ENCODE peak calls at places on chromosome 10, in seven cellular contexts. F is HCT116, T is cardiac muscle cell, W is upper lobe of right lung, J is small intestine, I is mammary epithelial cell, M is heart right ventricle. V is an unnamed sample.

GRCh38 chr10:44974628-44975431 is 3.8 kb downstream of the DEPP1 start:
- DNase-seq in T (peak; percentile 85), I (peak; percentile 57), F (peak; percentile 13), J (peak; percentile 66), W (peak; percentile 86), M (peak; percentile 76), V (peak; percentile 90)

GRCh38 chr10:3389093-3389492 is 216.5 kb upstream of the PITRM1 start:
- DNase-seq in M (no peak), J (no peak), T (peak; percentile 48), W (no peak), F (no peak), I (no peak), V (no peak)

GRCh38 chr10:79090134-79090803 is 21.5 kb downstream of the ZMIZ1 start:
- DNase-seq in F (no peak), I (no peak), M (no peak), W (no peak), T (peak; percentile 57), J (no peak), V (no peak)

GRCh38 chr10:76034236-76035009 is 603.0 kb downstream of the LRMDA start:
- DNase-seq in J (peak; percentile 14), F (no peak), M (no peak), W (no peak), T (no peak), I (no peak), V (no peak)

GRCh38 chr10:30813872-30814471 is 184.4 kb upstream of the LYZL2 start:
- DNase-seq in J (no peak), T (peak; percentile 67), W (no peak), M (no peak), F (no peak), I (peak; percentile 80), V (no peak)

GRCh38 chr10:93481931-93482834 is at the start of gene MYOF:
- DNase-seq in J (peak; percentile 80), F (peak; percentile 78), M (peak; percentile 48), W (peak; percentile 80), I (peak; percentile 82), T (peak; percentile 90), V (peak; percentile 81)

GRCh38 chr10:58438340-58438739 is 53.1 kb downstream of the TFAM start:
- DNase-seq in W (no peak), J (no peak), M (no peak), T (peak; percentile 79), I (peak; percentile 67), F (no peak), V (no peak)

GRCh38 chr10:93067443-93068365 is 6.0 kb upstream of the CYP26A1 start:
- DNase-seq in W (no peak), I (no peak), J (no peak), T (no peak), F (no peak), M (no peak), V (no peak)

GRCh38 chr10:86047588-86047987 is 319.0 kb downstream of the GRID1 start:
- DNase-seq in J (no peak), W (no peak), T (no peak), M (no peak), I (no peak), F (no peak), V (no peak)

GRCh38 chr10:35386594-35387174 is 50.4 kb downstream of the CCNY start:
- DNase-seq in F (no peak), J (no peak), W (no peak), M (peak; percentile 54), I (no peak), T (peak; percentile 81), V (no peak)

GRCh38 chr10:100554902-100555301 is 19.2 kb downstream of the HIF1AN start:
- DNase-seq in J (peak; percentile 80), T (no peak), I (no peak), M (no peak), W (no peak), F (no peak), V (no peak)

GRCh38 chr10:110923856-110924493 is 4.6 kb downstream of the SHOC2 start:
- DNase-seq in W (no peak), I (peak; percentile 0), J (peak; percentile 87), F (no peak), T (no peak), M (no peak), V (no peak)

GRCh38 chr10:95651346-95652115 is 5.0 kb downstream of the ALDH18A1 start:
- DNase-seq in M (no peak), T (no peak), J (no peak), W (no peak), F (no peak), I (no peak), V (no peak)

GRCh38 chr10:124993728-124994451 is 52.0 kb downstream of the ZRANB1 start:
- DNase-seq in I (no peak), M (no peak), T (no peak), J (no peak), F (no peak), W (peak; percentile 62), V (peak; percentile 44)

GRCh38 chr10:92502296-92502695 is 71.6 kb downstream of the IDE start:
- DNase-seq in I (no peak), F (no peak), M (no peak), J (no peak), W (no peak), T (no peak), V (no peak)

GRCh38 chr10:84762754-84763394 is 434.5 kb downstream of the CCSER2 start:
- DNase-seq in M (no peak), J (no peak), F (no peak), I (no peak), T (no peak), W (no peak), V (peak; percentile 65)

GRCh38 chr10:4174197-4174596 is 389.2 kb upstream of the KLF6 start:
- DNase-seq in T (no peak), F (no peak), J (peak; percentile 48), W (no peak), I (no peak), M (no peak), V (peak; percentile 84)

GRCh38 chr10:88019753-88020152 is 156.3 kb downstream of the PTEN start:
- DNase-seq in I (no peak), J (no peak), T (no peak), M (no peak), F (no peak), W (no peak), V (no peak)

GRCh38 chr10:11869743-11870460 is 46.7 kb downstream of the PROSER2 start:
- DNase-seq in J (no peak), W (no peak), M (no peak), F (no peak), T (peak; percentile 61), I (no peak), V (peak; percentile 70)

GRCh38 chr10:44309939-44310761 is 74.7 kb downstream of the CXCL12 start:
- DNase-seq in J (no peak), I (no peak), T (no peak), M (no peak), F (no peak), W (no peak), V (no peak)

GRCh38 chr10:17758896-17759295 is 6.9 kb downstream of the TMEM236 start:
- DNase-seq in M (no peak), T (no peak), J (peak; percentile 59), I (no peak), W (no peak), F (no peak), V (no peak)

GRCh38 chr10:6313107-6313895 is 110.6 kb downstream of the PFKFB3 start:
- DNase-seq in J (no peak), W (no peak), I (no peak), M (no peak), T (no peak), F (no peak), V (no peak)

GRCh38 chr10:121531076-121531829 is 67.0 kb downstream of the FGFR2 start:
- DNase-seq in I (no peak), J (peak; percentile 13), M (no peak), F (no peak), T (no peak), W (no peak), V (no peak)
- H3K4me3 ChIP-seq in I (no peak overlapping the region), J (no peak overlapping the region), M (no peak overlapping the region), F (no peak overlapping the region), T (no peak overlapping the region), W (no peak overlapping the region), V (no peak overlapping the region)

GRCh38 chr10:2210083-2210482 is 472.8 kb upstream of the ADARB2 start:
- DNase-seq in T (no peak), M (no peak), I (no peak), J (no peak), F (no peak), W (no peak), V (no peak)
- H3K27me3 ChIP-seq in T (no peaks in the 10 kb centered on the region), M (peaks cover 28% of the 10 kb centered on the region), I (no peaks in the 10 kb centered on the region), J (no peaks in the 10 kb centered on the region), F (no peaks in the 10 kb centered on the region), W (no peaks in the 10 kb centered on the region), V (no peaks in the 10 kb centered on the region)

GRCh38 chr10:102583435-102584417 is 60.6 kb upstream of the TRIM8 start:
- DNase-seq in T (peak; percentile 94), I (peak; percentile 66), F (peak; percentile 87), J (peak; percentile 87), W (peak; percentile 86), M (peak; percentile 79), V (peak; percentile 95)
- H3K27ac ChIP-seq in T (no peak overlapping the region), I (no peak overlapping the region), F (no peak overlapping the region), J (no peak overlapping the region), W (no peak overlapping the region), M (no peak overlapping the region), V (peak overlapping the region; percentile 30)

GRCh38 chr10:113947138-113948011 is 92.9 kb downstream of the NHLRC2 start:
- DNase-seq in F (no peak), M (no peak), J (peak; percentile 77), T (no peak), I (no peak), W (no peak), V (no peak)
- H3K4me3 ChIP-seq in F (peak overlapping the region; percentile 6), M (no peak overlapping the region), J (no peak overlapping the region), T (no peak overlapping the region), I (no peak overlapping the region), W (no peak overlapping the region), V (no peak overlapping the region)

GRCh38 chr10:49611166-49611814 is 1.2 kb downstream of the SLC18A3 start:
- DNase-seq in W (peak; percentile 54), I (no peak), T (no peak), F (no peak), J (no peak), M (no peak), V (peak; percentile 80)
- H3K27me3 ChIP-seq in W (peaks cover 91% of the 10 kb centered on the region), I (peaks cover 68% of the 10 kb centered on the region), T (peaks cover 99% of the 10 kb centered on the region), F (no peaks in the 10 kb centered on the region), J (peaks cover 62% of the 10 kb centered on the region), M (peaks cover 92% of the 10 kb centered on the region), V (peaks cover 99% of the 10 kb centered on the region)

GRCh38 chr10:126243306-126243705 is 145.0 kb downstream of the ADAM12 start:
- DNase-seq in I (no peak), T (peak; percentile 19), J (no peak), M (no peak), W (no peak), F (no peak), V (no peak)
- H3K27ac ChIP-seq in I (no peak overlapping the region), T (no peak overlapping the region), J (no peak overlapping the region), M (no peak overlapping the region), W (no peak overlapping the region), F (no peak overlapping the region), V (no peak overlapping the region)